ENCODE peak calls at places on chromosomes 16 and 17, in ten cellular contexts. R is mesenchymal stem cell, C is adipocyte, F is IMR-90, O is astrocyte, X is SK-N-SH, Q is colonic mucosa, U is endothelial cell of umbilical vein, K is mammary epithelial cell, N is HepG2. E is an unnamed sample. For H3K4me1 and H3K9me3, the result is how much of the 10 kb centered on the place peaks cover.

GRCh38 chr16:23979982-23980381 is 144.2 kb downstream of the PRKCB start:
- DNase-seq in X (no peak), R (no peak), N (no peak), C (no peak), Q (no peak), U (no peak), F (no peak), K (no peak), O (no peak), E (no peak)

GRCh38 chr16:26645629-26646028 is 421.1 kb upstream of the C16orf82 start:
- DNase-seq in K (no peak), X (peak), R (no peak), C (no peak), U (no peak), Q (no peak), N (no peak), F (no peak), O (no peak), E (peak)

GRCh38 chr16:80084614-80085013 is 456.2 kb upstream of the DYNLRB2 start:
- DNase-seq in X (no peak), N (peak), R (peak), K (peak), U (no peak), Q (peak), F (no peak), C (peak), O (peak), E (no peak)

GRCh38 chr17:50465171-50465570 is 3.5 kb downstream of the CHAD start:
- DNase-seq in O (no peak), X (no peak), U (no peak), R (no peak), N (no peak), K (no peak), Q (no peak), C (no peak), F (no peak), E (no peak)

GRCh38 chr16:83977056-83977815 is 9.2 kb downstream of the NECAB2 start:
- DNase-seq in O (no peak), K (no peak), U (no peak), R (no peak), F (no peak), Q (no peak), X (no peak), C (no peak), N (no peak), E (no peak)

GRCh38 chr17:57834146-57834741 is 15.6 kb downstream of the MRPS23 start:
- DNase-seq in F (no peak), K (peak), U (no peak), Q (no peak), C (no peak), O (no peak), N (no peak), X (peak), R (no peak), E (no peak)

GRCh38 chr16:27843800-27844199 is 219.7 kb downstream of the GSG1L start:
- DNase-seq in C (no peak), N (no peak), Q (no peak), R (no peak), X (no peak), K (no peak), O (no peak), U (no peak), F (no peak), E (no peak)

GRCh38 chr17:61409301-61410099 is 9.9 kb downstream of the TBX2 start:
- DNase-seq in U (no peak), Q (peak), R (peak), N (no peak), K (peak), O (peak), F (peak), X (peak), C (peak), E (peak)

GRCh38 chr16:67349172-67349571 is 22.6 kb downstream of the LRRC36 start:
- DNase-seq in Q (no peak), K (peak), X (peak), F (peak), R (peak), C (peak), O (peak), U (peak), N (peak), E (peak)

GRCh38 chr17:59105852-59106462 is 723 bp downstream of the TRIM37 start:
- DNase-seq in K (peak), X (peak), C (peak), O (peak), R (peak), F (peak), U (peak), N (peak), Q (peak), E (peak)

GRCh38 chr17:49508891-49509587 is 13.9 kb downstream of the NGFR start:
- DNase-seq in O (no peak), K (no peak), R (no peak), C (no peak), U (no peak), Q (no peak), F (no peak), X (peak), N (no peak), E (no peak)

GRCh38 chr16:56990407-56991286 is 1.3 kb downstream of the NLRC5 start:
- DNase-seq in F (no peak), U (no peak), Q (no peak), R (no peak), X (no peak), K (no peak), C (no peak), O (no peak), N (no peak), E (peak)

GRCh38 chr17:80021600-80021999 is 14.1 kb downstream of the TBC1D16 start:
- DNase-seq in Q (no peak), X (no peak), K (no peak), F (no peak), R (no peak), U (no peak), N (no peak), C (no peak), O (no peak), E (no peak)

DNA sequence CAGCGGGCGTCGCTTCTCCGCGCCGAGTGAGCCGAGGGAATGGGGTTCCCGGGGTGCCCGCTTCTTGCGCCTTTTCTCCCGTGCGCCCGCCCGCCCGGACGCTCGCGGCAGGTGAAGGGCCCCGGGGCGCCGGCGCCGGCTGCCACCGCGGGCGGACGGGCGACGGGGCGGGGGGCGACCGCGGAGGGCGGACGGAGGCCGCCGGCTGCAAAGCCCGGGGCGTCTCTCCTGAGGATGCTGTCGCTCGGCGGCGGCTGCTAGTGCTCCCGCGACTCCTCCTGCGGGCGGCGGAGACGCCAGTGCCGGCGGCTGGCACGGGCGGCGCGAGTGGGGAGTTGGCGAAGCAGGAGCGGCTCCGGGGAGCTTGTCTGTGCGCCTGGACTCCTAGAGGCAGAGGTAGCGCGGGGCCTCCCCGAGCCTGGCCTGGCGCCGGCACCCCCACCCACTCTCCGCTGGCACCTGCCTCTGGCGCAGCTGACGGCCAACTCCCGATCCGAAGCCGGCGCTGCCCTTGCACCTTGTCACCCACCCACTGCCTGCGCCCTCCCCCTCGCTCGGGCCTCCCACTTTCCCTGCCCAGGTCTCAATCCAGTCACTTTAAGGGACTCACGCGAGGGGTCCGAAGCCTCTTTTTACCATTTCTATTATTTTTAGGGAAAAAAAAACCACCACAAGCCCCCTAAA is at the start of gene FAM20A:
- DNase-seq in K (no peak), N (no peak), X (peak), F (no peak), Q (no peak), U (no peak), O (no peak), C (peak), R (peak), E (no peak)
- H3K9ac ChIP-seq in K (no peak), N (peak), X (no peak), F (no peak), Q (peak), U (no peak), O (no peak), C (peak), R (peak), E (no peak)

GRCh38 chr16:29824589-29825144 is 4.4 kb downstream of the MVP start:
- DNase-seq in Q (no peak), U (peak), N (no peak), R (peak), O (peak), X (no peak), C (peak), F (peak), K (peak), E (no peak)

GRCh38 chr16:29820271-29820701 is at the start of gene MVP:
- DNase-seq in F (peak), N (no peak), X (peak), O (no peak), R (peak), K (peak), U (peak), Q (peak), C (peak), E (peak)

GRCh38 chr16:29820730-29821662 is 734 bp downstream of the MVP start:
- DNase-seq in U (no peak), C (peak), X (no peak), R (peak), N (no peak), F (no peak), O (no peak), Q (peak), K (peak), E (no peak)

GRCh38 chr16:29819506-29819905 is 756 bp upstream of the MVP start:
- DNase-seq in K (peak), R (peak), N (no peak), C (no peak), F (no peak), U (no peak), O (no peak), X (no peak), Q (peak), E (no peak)

GRCh38 chr16:29821663-29822115 is 1.4 kb downstream of the MVP start:
- DNase-seq in C (peak), N (no peak), X (no peak), O (peak), K (peak), Q (no peak), R (peak), F (peak), U (peak), E (no peak)
- H3K4me1 ChIP-seq in C (half or more), N (half or more), X (under half), O (half or more), K (half or more), Q (half or more), R (half or more), F (under half), U (half or more), E (under half)

GRCh38 chr16:35210681-35211433 is 1751.4 kb downstream of the TP53TG3F start:
- DNase-seq in C (no peak), R (no peak), X (no peak), F (no peak), N (no peak), O (no peak), U (no peak), Q (no peak), K (no peak), E (no peak)

GRCh38 chr16:35207059-35207999 is 1747.9 kb downstream of the TP53TG3F start:
- DNase-seq in X (peak), O (no peak), Q (no peak), N (no peak), U (no peak), K (no peak), F (no peak), C (no peak), R (no peak), E (no peak)

GRCh38 chr16:35203636-35204035 is 1744.2 kb downstream of the TP53TG3F start:
- DNase-seq in F (no peak), Q (no peak), C (no peak), O (no peak), K (no peak), X (no peak), N (no peak), U (no peak), R (no peak), E (no peak)

DNA sequence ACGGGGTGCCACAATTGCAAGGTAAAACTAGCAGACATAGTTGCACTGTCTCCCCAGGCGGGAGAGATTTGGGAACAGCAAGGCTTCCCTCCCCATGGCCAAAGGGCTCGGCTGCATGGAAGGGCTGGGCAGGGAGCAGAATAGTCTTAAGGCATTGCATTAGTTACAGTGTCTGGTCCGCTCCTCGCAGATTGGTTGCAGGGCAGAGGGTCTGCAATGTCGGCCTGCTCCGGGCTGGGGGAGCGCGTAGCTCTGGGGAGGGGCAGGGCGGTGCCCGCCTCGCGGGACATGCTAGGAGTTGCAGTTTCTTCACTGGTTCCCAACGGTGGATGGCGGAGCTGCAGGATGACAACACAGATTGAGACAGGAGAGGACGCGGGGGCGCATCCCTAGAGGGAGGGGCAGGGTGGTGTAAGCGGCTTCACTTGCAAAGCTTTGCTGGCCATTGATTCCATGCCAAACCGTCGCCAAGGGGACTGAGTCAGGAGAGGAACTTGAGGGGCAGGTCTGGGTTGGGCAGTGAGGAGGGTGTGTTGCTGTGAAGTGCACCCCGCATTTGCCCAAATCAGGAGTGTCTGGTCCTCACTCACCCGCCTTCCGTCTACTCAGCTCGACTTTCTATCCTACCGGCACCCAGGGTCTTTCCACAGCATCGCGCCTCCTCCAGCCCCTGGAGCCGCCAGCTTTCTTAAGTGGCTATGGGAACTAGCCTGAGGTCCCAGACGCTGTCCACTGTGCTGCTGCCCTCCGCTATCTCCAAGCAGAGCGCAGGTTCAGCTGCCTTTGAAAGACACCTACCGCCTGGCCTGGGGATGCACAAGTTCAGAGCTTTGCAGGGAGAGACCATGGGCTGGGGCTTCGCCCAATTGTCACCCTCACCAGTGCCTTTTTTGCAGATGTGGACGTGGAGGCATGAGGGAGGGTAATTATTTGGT is 1748.9 kb downstream of the TP53TG3F start:
- DNase-seq in X (peak), N (no peak), U (no peak), F (no peak), O (no peak), C (no peak), Q (no peak), R (no peak), K (no peak), E (no peak)
- H3K9me3 ChIP-seq in X (under half), N (half or more), U (under half), F (under half), O (under half), C (under half), Q (under half), R (under half), K (under half), E (under half)

GRCh38 chr17:74798239-74798707 is 22.1 kb upstream of the NAT9 start:
- DNase-seq in O (no peak), K (no peak), Q (no peak), C (peak), R (peak), N (no peak), X (no peak), U (peak), F (peak), E (no peak)
- H3K9ac ChIP-seq in O (no peak), K (no peak), Q (no peak), C (no peak), R (no peak), N (no peak), X (peak), U (no peak), F (no peak), E (no peak)

GRCh38 chr17:45376606-45377005 is 56.1 kb downstream of the ARHGAP27 start:
- DNase-seq in X (no peak), O (no peak), U (no peak), K (no peak), F (no peak), Q (no peak), C (no peak), N (no peak), R (no peak), E (no peak)
- H3K4me1 ChIP-seq in X (under half), O (under half), U (under half), K (under half), F (under half), Q (under half), C (under half), N (under half), R (under half), E (under half)

GRCh38 chr16:74903882-74904678 is 80.8 kb downstream of the WDR59 start:
- DNase-seq in F (no peak), Q (no peak), U (no peak), R (no peak), C (no peak), K (no peak), O (no peak), X (no peak), N (no peak), E (no peak)

GRCh38 chr16:74909665-74910064 is 75.3 kb downstream of the WDR59 start:
- DNase-seq in O (no peak), U (no peak), F (no peak), Q (no peak), C (no peak), X (no peak), R (no peak), N (no peak), K (no peak), E (no peak)
- H3K9me3 ChIP-seq in O (under half), U (under half), F (under half), Q (under half), C (under half), X (under half), R (under half), N (under half), K (under half), E (under half)

DNA sequence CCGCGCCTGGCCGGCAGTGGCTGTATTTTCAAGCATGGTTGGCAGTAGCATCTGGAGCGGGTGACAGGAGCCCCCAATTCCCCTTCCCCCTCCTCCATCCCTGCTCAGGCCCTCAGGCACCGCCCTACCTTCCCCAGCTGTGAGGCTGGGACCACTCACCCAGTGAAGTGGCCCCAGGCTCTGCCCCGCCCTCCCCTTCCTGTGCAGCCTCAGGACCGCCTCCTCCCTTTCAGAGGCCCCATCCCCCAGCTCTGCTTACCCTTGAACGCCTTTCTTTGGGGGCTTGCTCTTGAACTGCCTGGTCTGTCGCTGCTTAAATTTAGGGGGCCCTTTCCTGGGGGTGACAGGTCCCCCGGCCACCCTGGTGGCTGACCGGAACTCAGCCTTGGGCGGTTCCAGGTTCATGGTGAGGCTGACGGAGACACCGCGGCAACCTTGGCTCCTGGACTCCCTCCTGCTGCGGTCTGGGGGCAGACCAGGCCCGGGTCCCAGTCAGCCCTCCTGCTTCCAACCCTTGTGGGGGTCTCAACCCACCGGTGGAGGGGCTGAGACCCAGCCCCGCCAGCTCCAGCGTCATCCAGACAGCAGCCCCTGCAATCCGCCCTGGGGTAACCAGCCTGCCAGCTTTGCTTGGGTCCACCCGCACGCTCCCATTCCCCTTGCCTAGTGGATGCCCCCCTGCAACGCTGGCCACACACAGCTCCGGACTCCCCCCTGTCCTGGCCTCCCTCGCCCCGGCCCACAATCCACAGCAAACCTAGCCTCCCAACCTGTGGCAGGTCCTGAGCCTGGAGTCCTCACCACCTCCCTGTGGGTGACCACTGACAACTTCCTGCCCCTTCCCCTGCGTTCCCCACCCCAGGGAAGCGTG is 3.2 kb downstream of the PDE6G start:
- DNase-seq in X (peak), C (no peak), O (no peak), K (no peak), Q (no peak), U (no peak), N (no peak), R (no peak), F (no peak), E (no peak)
- H3K9ac ChIP-seq in X (no peak), C (no peak), O (no peak), K (no peak), Q (peak), U (no peak), N (peak), R (no peak), F (no peak), E (no peak)

DNA sequence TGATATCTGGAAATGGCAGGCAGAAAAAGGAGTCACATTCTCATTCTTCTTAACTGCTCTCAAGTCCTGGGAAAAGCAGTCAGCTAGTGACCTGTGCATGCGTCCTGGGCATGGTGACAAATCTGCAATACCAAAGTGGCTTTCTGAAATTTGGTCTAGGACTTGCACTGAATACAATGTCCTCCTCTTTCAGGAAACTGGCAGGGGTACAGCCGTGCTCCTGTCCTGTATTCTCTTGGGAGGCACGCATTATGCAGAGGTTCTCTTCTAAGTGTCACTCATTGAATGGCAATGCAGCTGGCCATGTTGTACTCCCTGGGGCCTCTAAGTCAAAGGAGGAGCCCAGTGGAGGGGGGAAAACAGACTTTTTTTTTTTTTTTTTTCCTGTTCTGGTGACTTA is 10.6 kb downstream of the PHF12 start:
- DNase-seq in K (no peak), U (no peak), F (no peak), C (no peak), X (no peak), N (no peak), O (no peak), R (no peak), Q (no peak), E (peak)
- H3K4me1 ChIP-seq in K (under half), U (under half), F (under half), C (half or more), X (under half), N (half or more), O (under half), R (under half), Q (under half), E (half or more)

GRCh38 chr17:65359016-65359415 is 202.4 kb downstream of the AXIN2 start:
- DNase-seq in K (peak), Q (no peak), U (peak), C (peak), F (peak), O (peak), R (peak), X (no peak), N (no peak), E (no peak)
- H3K9me3 ChIP-seq in K (under half), Q (under half), U (under half), C (under half), F (under half), O (under half), R (under half), X (under half), N (under half), E (under half)

E was measured in Karpas-422.